ENCODE peak calls at places on chromosomes 13 and 19, in eight cellular contexts. C is brain microvascular endothelial cell; T is heart left ventricle; P is left lung; V is activated CD4-positive, alpha-beta T cell treated with anti-CD3 and anti-CD28 coated beads, Interleukin-2, amount 50 U/mL, for 48 hours; K is stimulated activated CD4-positive, alpha-beta T cell treated with anti-CD3 and anti-CD28 coated beads, Interleukin-1b, Interleukin-23, amount 100 ng/mL, for 1 hour; U is fibroblast of mammary gland; Q is AG08396. N is an unnamed sample.

GRCh38 chr13:24270639-24271131 is 38.7 kb upstream of the C1QTNF9 start:
- DNase-seq in P (peak; percentile 87), T (peak; percentile 79), Q (peak; percentile 57), C (peak; percentile 49), K (no peak), U (peak; percentile 48), V (peak; percentile 60), N (peak; percentile 87)

GRCh38 chr19:17648786-17649185 is 39.4 kb downstream of the UNC13A start:
- DNase-seq in Q (no peak), T (no peak), C (no peak), P (no peak), V (no peak), K (no peak), U (no peak), N (no peak)

GRCh38 chr19:1248454-1249297 is at the start of gene MIDN:
- DNase-seq in V (peak; percentile 77), K (peak; percentile 74), Q (peak; percentile 92), C (peak; percentile 73), U (peak; percentile 84), P (peak; percentile 87), T (peak; percentile 93), N (no peak)

GRCh38 chr19:46393456-46394397 is 19.6 kb downstream of the CCDC8 start:
- DNase-seq in V (no peak), T (peak; percentile 51), K (no peak), P (peak; percentile 30), C (no peak), U (no peak), Q (no peak), N (no peak)

GRCh38 chr13:40668335-40668734 is 1.9 kb upstream of the FOXO1 start:
- DNase-seq in P (no peak), T (peak; percentile 66), K (no peak), U (no peak), V (no peak), C (no peak), Q (no peak), N (no peak)

GRCh38 chr19:41264581-41265375 is 606 bp downstream of the HNRNPUL1 start:
- DNase-seq in P (peak; percentile 60), T (no peak), K (no peak), Q (peak; percentile 44), V (peak; percentile 75), U (peak; percentile 39), C (peak; percentile 16), N (peak; percentile 70)

GRCh38 chr19:18646535-18647370 is 9.9 kb downstream of the KLHL26 start:
- DNase-seq in C (no peak), V (no peak), T (no peak), P (no peak), Q (no peak), K (no peak), U (no peak), N (no peak)

GRCh38 chr19:42323852-42324654 is 1.4 kb upstream of the MEGF8 start:
- DNase-seq in C (no peak), V (peak; percentile 24), Q (peak; percentile 46), T (peak; percentile 68), P (no peak), K (no peak), U (no peak), N (no peak)

GRCh38 chr13:112078216-112078615 is 11.3 kb downstream of the SOX1 start:
- DNase-seq in U (no peak), V (no peak), Q (no peak), T (no peak), C (no peak), P (no peak), K (no peak), N (no peak)

GRCh38 chr13:33556828-33557227 is 261.1 kb upstream of the RFC3 start:
- DNase-seq in V (no peak), P (no peak), C (no peak), T (no peak), U (no peak), K (no peak), Q (no peak), N (no peak)

GRCh38 chr13:104872153-104872552 is 1663.3 kb downstream of the EFNB2 start:
- DNase-seq in C (no peak), U (no peak), V (no peak), T (no peak), Q (no peak), K (no peak), P (no peak), N (no peak)

GRCh38 chr13:44758595-44759221 is 182.6 kb upstream of the TSC22D1 start:
- DNase-seq in U (peak; percentile 94), P (no peak), V (peak; percentile 12), Q (peak; percentile 80), T (no peak), K (no peak), C (peak; percentile 94), N (no peak)

N was measured in ascending aorta.